ENCODE peak calls at places on chromosomes 3 and 15, in eight cellular contexts. One of them, this sample, is unnamed.

GRCh38 chr3:159732172-159733111 is 256.2 kb upstream of the IL12A start:
- DNase-seq in NB4: no peak
- DNase-seq in heart left ventricle: no peak
- DNase-seq in IMR-90: peak
- DNase-seq in A549: peak
- DNase-seq in suprapubic skin: no peak
- DNase-seq in adrenal gland: no peak
- DNase-seq in ovary: no peak
- DNase-seq in this sample: no peak

GRCh38 chr3:195133462-195133861 is 137.5 kb downstream of the XXYLT1 start:
- DNase-seq in NB4: no peak
- DNase-seq in heart left ventricle: no peak
- DNase-seq in IMR-90: peak
- DNase-seq in A549: no peak
- DNase-seq in suprapubic skin: no peak
- DNase-seq in adrenal gland: no peak
- DNase-seq in ovary: no peak
- DNase-seq in this sample: no peak

GRCh38 chr15:41930221-41930866 is 36.5 kb upstream of the SPTBN5 start:
- DNase-seq in NB4: peak
- DNase-seq in heart left ventricle: no peak
- DNase-seq in IMR-90: peak
- DNase-seq in A549: peak
- DNase-seq in suprapubic skin: no peak
- DNase-seq in adrenal gland: peak
- DNase-seq in ovary: no peak
- DNase-seq in this sample: peak

GRCh38 chr3:5194801-5195509 is 7.4 kb downstream of the EDEM1 start:
- DNase-seq in NB4: peak
- DNase-seq in heart left ventricle: no peak
- DNase-seq in IMR-90: peak
- DNase-seq in A549: peak
- DNase-seq in suprapubic skin: no peak
- DNase-seq in adrenal gland: peak
- DNase-seq in ovary: no peak
- DNase-seq in this sample: peak

GRCh38 chr3:164515256-164515655 is 563.0 kb downstream of the SI start:
- DNase-seq in NB4: no peak
- DNase-seq in heart left ventricle: no peak
- DNase-seq in IMR-90: no peak
- DNase-seq in A549: no peak
- DNase-seq in suprapubic skin: no peak
- DNase-seq in adrenal gland: no peak
- DNase-seq in ovary: no peak
- DNase-seq in this sample: no peak

GRCh38 chr15:71679223-71680078 is 130.9 kb upstream of the NR2E3 start:
- DNase-seq in NB4: no peak
- DNase-seq in heart left ventricle: no peak
- DNase-seq in IMR-90: peak
- DNase-seq in A549: no peak
- DNase-seq in suprapubic skin: no peak
- DNase-seq in adrenal gland: no peak
- DNase-seq in ovary: no peak
- DNase-seq in this sample: no peak

GRCh38 chr3:184477940-184478339 is 83.6 kb upstream of the EPHB3 start:
- DNase-seq in NB4: no peak
- DNase-seq in heart left ventricle: no peak
- DNase-seq in IMR-90: no peak
- DNase-seq in A549: no peak
- DNase-seq in suprapubic skin: no peak
- DNase-seq in adrenal gland: no peak
- DNase-seq in ovary: no peak
- DNase-seq in this sample: no peak

GRCh38 chr15:55742498-55742926 is 440 bp downstream of the PRTG start:
- DNase-seq in NB4: peak
- DNase-seq in heart left ventricle: peak
- DNase-seq in IMR-90: peak
- DNase-seq in A549: peak
- DNase-seq in suprapubic skin: no peak
- DNase-seq in adrenal gland: peak
- DNase-seq in ovary: no peak
- DNase-seq in this sample: peak

GRCh38 chr3:13465236-13465958 is 14.7 kb upstream of the HDAC11 start:
- DNase-seq in NB4: no peak
- DNase-seq in heart left ventricle: no peak
- DNase-seq in IMR-90: no peak
- DNase-seq in A549: no peak
- DNase-seq in suprapubic skin: no peak
- DNase-seq in adrenal gland: no peak
- DNase-seq in ovary: no peak
- DNase-seq in this sample: no peak

GRCh38 chr3:8996681-8997121 is 33.4 kb upstream of the RAD18 start:
- DNase-seq in NB4: no peak
- DNase-seq in heart left ventricle: peak
- DNase-seq in IMR-90: peak
- DNase-seq in A549: no peak
- DNase-seq in suprapubic skin: no peak
- DNase-seq in adrenal gland: no peak
- DNase-seq in ovary: peak
- DNase-seq in this sample: no peak

GRCh38 chr15:80567721-80568157 is 127.4 kb upstream of the ABHD17C start:
- DNase-seq in NB4: peak
- DNase-seq in heart left ventricle: peak
- DNase-seq in IMR-90: peak
- DNase-seq in A549: peak
- DNase-seq in suprapubic skin: no peak
- DNase-seq in adrenal gland: peak
- DNase-seq in ovary: peak
- DNase-seq in this sample: peak

GRCh38 chr3:176650478-176650877 is 546.8 kb downstream of the TBL1XR1 start:
- DNase-seq in NB4: peak
- DNase-seq in heart left ventricle: no peak
- DNase-seq in IMR-90: peak
- DNase-seq in A549: peak
- DNase-seq in suprapubic skin: no peak
- DNase-seq in adrenal gland: no peak
- DNase-seq in ovary: no peak
- DNase-seq in this sample: no peak

GRCh38 chr3:174495928-174496327 is 363.2 kb upstream of the NAALADL2 start:
- DNase-seq in NB4: no peak
- DNase-seq in heart left ventricle: no peak
- DNase-seq in IMR-90: peak
- DNase-seq in A549: no peak
- DNase-seq in suprapubic skin: no peak
- DNase-seq in adrenal gland: no peak
- DNase-seq in ovary: peak
- DNase-seq in this sample: no peak

GRCh38 chr3:50599716-50600118 is 11.9 kb downstream of the CISH start:
- DNase-seq in NB4: peak
- DNase-seq in heart left ventricle: no peak
- DNase-seq in IMR-90: no peak
- DNase-seq in A549: no peak
- DNase-seq in suprapubic skin: no peak
- DNase-seq in adrenal gland: peak
- DNase-seq in ovary: no peak
- DNase-seq in this sample: no peak

GRCh38 chr3:42804831-42805821 is 836 bp upstream of the HIGD1A start:
- DNase-seq in NB4: no peak
- DNase-seq in heart left ventricle: peak
- DNase-seq in IMR-90: no peak
- DNase-seq in A549: no peak
- DNase-seq in suprapubic skin: no peak
- DNase-seq in adrenal gland: peak
- DNase-seq in ovary: peak
- DNase-seq in this sample: no peak

GRCh38 chr3:197426161-197426566 is 127.8 kb upstream of the DLG1 start:
- DNase-seq in NB4: no peak
- DNase-seq in heart left ventricle: no peak
- DNase-seq in IMR-90: no peak
- DNase-seq in A549: no peak
- DNase-seq in suprapubic skin: no peak
- DNase-seq in adrenal gland: peak
- DNase-seq in ovary: no peak
- DNase-seq in this sample: no peak

GRCh38 chr15:91224750-91225380 is 124.8 kb downstream of the SV2B start:
- DNase-seq in NB4: peak
- DNase-seq in heart left ventricle: no peak
- DNase-seq in IMR-90: peak
- DNase-seq in A549: peak
- DNase-seq in suprapubic skin: no peak
- DNase-seq in adrenal gland: peak
- DNase-seq in ovary: no peak
- DNase-seq in this sample: peak

GRCh38 chr15:23014394-23015000 is 24.9 kb downstream of the TUBGCP5 start:
- DNase-seq in NB4: no peak
- DNase-seq in heart left ventricle: no peak
- DNase-seq in IMR-90: no peak
- DNase-seq in A549: no peak
- DNase-seq in suprapubic skin: no peak
- DNase-seq in adrenal gland: no peak
- DNase-seq in ovary: no peak
- DNase-seq in this sample: no peak

GRCh38 chr15:36622247-36622795 is 42.9 kb downstream of the CDIN1 start:
- DNase-seq in NB4: no peak
- DNase-seq in heart left ventricle: no peak
- DNase-seq in IMR-90: no peak
- DNase-seq in A549: no peak
- DNase-seq in suprapubic skin: no peak
- DNase-seq in adrenal gland: no peak
- DNase-seq in ovary: no peak
- DNase-seq in this sample: no peak

DNA sequence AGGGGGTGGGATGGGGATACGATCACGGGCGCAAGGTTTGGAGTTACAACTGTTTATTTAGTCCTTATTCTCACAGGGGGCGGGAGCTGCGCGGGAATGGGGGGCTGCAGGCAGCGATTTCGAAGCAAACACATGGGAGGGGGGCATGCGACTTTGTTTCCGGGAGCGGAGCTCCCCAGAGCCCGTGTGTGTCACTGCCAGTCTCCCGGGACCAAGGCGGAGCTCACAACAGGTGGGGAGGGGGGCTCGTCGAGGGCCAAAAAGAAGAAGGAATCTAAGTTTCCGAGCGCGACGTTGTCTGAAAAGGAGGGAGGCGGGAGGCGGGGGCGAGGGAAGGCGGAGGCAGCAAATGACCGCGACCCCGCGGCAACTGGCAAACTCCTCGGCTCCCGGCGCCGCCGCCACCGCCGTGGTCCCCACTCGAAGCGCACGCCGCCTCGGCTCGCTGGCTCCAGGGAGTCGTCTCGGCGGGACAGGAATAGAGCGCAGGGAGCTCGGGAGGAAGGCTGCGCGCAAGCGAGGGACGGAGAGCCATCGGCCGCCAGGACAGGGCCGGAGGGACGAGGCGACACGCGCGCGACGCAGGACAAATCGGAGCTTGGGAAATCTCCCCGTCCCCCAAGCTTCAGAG is 1.4 kb downstream of the FOXP1 start:
- DNase-seq in NB4: peak
- DNase-seq in heart left ventricle: peak
- DNase-seq in IMR-90: no peak
- DNase-seq in A549: peak
- DNase-seq in suprapubic skin: peak
- DNase-seq in adrenal gland: peak
- DNase-seq in ovary: peak
- DNase-seq in this sample: peak
- TF ChIP-seq POLR2A in NB4: peak
- TF ChIP-seq POLR2A in heart left ventricle: no peak
- TF ChIP-seq POLR2A in IMR-90: no peak
- TF ChIP-seq POLR2A in A549: peak
- TF ChIP-seq POLR2A in suprapubic skin: no peak
- TF ChIP-seq POLR2A in adrenal gland: peak
- TF ChIP-seq POLR2A in ovary: no peak
- TF ChIP-seq POLR2A in this sample: peak

DNA sequence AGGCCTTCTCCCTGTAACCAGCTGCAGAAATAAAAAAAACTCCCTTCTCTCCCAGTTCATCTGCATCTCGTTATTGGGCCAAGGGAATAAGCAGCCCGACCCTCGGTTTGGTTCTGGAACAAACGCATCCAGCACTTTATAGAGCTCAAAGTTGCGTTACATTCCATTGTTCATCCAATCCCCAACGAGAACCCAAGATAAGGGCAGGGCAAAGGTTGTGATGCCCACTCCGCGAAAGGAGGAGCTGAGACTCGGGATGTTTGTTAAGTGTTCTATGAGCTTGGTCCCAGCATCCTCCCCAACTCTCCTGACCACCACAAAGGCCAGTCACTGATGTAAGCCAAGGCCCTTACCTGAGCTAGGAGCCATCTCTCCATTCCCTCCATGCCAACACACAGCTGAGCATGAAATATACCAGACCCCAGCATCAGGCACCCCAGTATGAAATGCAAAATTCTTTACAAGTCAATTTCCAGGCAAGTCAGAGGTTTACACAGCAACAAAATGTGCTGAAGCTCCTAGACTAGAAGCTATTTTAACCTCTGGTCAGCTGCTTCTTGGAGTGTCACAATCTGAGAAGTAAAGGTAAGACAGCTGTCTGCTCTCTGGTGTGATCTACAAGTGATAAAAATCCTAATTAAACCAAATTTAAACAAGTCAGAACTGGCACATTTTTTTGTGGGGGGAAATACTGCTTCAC is 17.9 kb downstream of the CCDC12 start:
- DNase-seq in NB4: no peak
- DNase-seq in heart left ventricle: no peak
- DNase-seq in IMR-90: no peak
- DNase-seq in A549: no peak
- DNase-seq in suprapubic skin: no peak
- DNase-seq in adrenal gland: no peak
- DNase-seq in ovary: no peak
- DNase-seq in this sample: no peak
- TF ChIP-seq POLR2A in NB4: no peak
- TF ChIP-seq POLR2A in heart left ventricle: no peak
- TF ChIP-seq POLR2A in IMR-90: no peak
- TF ChIP-seq POLR2A in A549: no peak
- TF ChIP-seq POLR2A in suprapubic skin: no peak
- TF ChIP-seq POLR2A in adrenal gland: no peak
- TF ChIP-seq POLR2A in ovary: no peak
- TF ChIP-seq POLR2A in this sample: no peak

GRCh38 chr3:125037498-125038150 is 18.2 kb downstream of the HEG1 start:
- DNase-seq in NB4: no peak
- DNase-seq in heart left ventricle: no peak
- DNase-seq in IMR-90: no peak
- DNase-seq in A549: no peak
- DNase-seq in suprapubic skin: no peak
- DNase-seq in adrenal gland: no peak
- DNase-seq in ovary: no peak
- DNase-seq in this sample: no peak
- TF ChIP-seq POLR2A in NB4: no peak
- TF ChIP-seq POLR2A in heart left ventricle: no peak
- TF ChIP-seq POLR2A in IMR-90: no peak
- TF ChIP-seq POLR2A in A549: no peak
- TF ChIP-seq POLR2A in suprapubic skin: no peak
- TF ChIP-seq POLR2A in adrenal gland: no peak
- TF ChIP-seq POLR2A in ovary: no peak
- TF ChIP-seq POLR2A in this sample: no peak

DNA sequence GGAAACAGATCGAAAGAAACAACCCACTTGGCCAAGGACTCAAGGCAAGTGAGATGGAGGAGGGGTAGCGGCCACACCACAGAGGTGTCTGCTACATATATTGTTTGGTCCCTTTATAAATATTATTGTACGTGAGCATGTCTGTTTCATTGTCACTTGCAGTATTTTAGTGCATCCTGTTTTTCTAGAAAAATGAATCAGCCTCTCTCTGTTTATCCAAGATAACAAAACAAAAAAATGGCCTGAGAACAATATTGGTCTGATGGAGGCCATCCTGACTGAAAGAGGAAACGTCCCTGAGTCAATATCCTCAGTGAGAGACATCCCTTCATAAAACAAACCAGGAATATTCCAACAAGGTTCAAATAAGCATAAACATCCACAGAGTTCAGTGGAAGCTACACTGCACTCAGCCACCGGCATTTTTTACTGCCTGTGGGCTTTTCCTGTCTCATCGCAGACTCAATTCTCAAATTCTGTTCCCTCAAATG is 42.0 kb downstream of the WWTR1 start:
- DNase-seq in NB4: no peak
- DNase-seq in heart left ventricle: no peak
- DNase-seq in IMR-90: peak
- DNase-seq in A549: no peak
- DNase-seq in suprapubic skin: no peak
- DNase-seq in adrenal gland: peak
- DNase-seq in ovary: no peak
- DNase-seq in this sample: no peak
- TF ChIP-seq POLR2A in NB4: no peak
- TF ChIP-seq POLR2A in heart left ventricle: no peak
- TF ChIP-seq POLR2A in IMR-90: no peak
- TF ChIP-seq POLR2A in A549: no peak
- TF ChIP-seq POLR2A in suprapubic skin: no peak
- TF ChIP-seq POLR2A in adrenal gland: no peak
- TF ChIP-seq POLR2A in ovary: no peak
- TF ChIP-seq POLR2A in this sample: no peak